ENCODE peak calls at places on chromosomes 13 and 19, in ten cellular contexts. E is foreskin keratinocyte; Y is stimulated activated naive B cell treated with anti-CD40 and anti-IgM and Interleukin-4, amounts not matched to agents 10 μg/mL and 1 μg/mL and 100 μg/mL, for 72 hours; M is nephron progenitor cell; Q is posterior vena cava; H is NCI-H345; P is activated gamma-delta T cell treated with Interleukin-2 at 50 U/mL for 16 hours; R is CD4-positive, CD25-positive, alpha-beta regulatory T cell; V is heart left ventricle; N is mesenchymal stem cell. C is an unnamed sample.
A peak's percentile ranks its signal among the peaks of the same experiment; 100 is the strongest.

GRCh38 chr19:31718898-31719297 is 369.7 kb upstream of the TSHZ3 start:
- DNase-seq in N (no peak), Q (no peak), M (no peak), Y (no peak), V (no peak), H (no peak), R (no peak), P (no peak), E (peak; percentile 17), C (no peak)

GRCh38 chr19:48881741-48882657 is 9.8 kb downstream of the PPP1R15A start:
- DNase-seq in R (no peak), N (peak; percentile 71), M (no peak), E (no peak), P (no peak), Y (no peak), H (no peak), V (no peak), Q (no peak), C (no peak)

GRCh38 chr13:65926750-65927171 is 1303.4 kb downstream of the PCDH9 start:
- DNase-seq in H (no peak), R (no peak), E (no peak), V (no peak), P (no peak), N (no peak), Y (no peak), M (peak; percentile 21), Q (no peak), C (peak; percentile 86)

GRCh38 chr19:41325947-41326706 is 16.2 kb downstream of the CCDC97 start:
- DNase-seq in H (no peak), V (peak; percentile 49), P (peak; percentile 41), E (no peak), M (peak; percentile 50), N (peak; percentile 84), R (no peak), Q (no peak), Y (peak; percentile 53), C (peak; percentile 72)

GRCh38 chr13:29428310-29428991 is 167.0 kb downstream of the SLC7A1 start:
- DNase-seq in N (peak; percentile 35), H (peak; percentile 19), Q (no peak), P (no peak), R (no peak), M (peak; percentile 52), E (no peak), V (peak; percentile 53), Y (no peak), C (peak; percentile 36)

GRCh38 chr19:30064021-30064699 is 122.1 kb downstream of the URI1 start:
- DNase-seq in R (no peak), Q (peak; percentile 67), P (no peak), E (no peak), N (no peak), H (no peak), Y (no peak), V (peak; percentile 11), M (no peak), C (no peak)

GRCh38 chr19:1360818-1361461 is 22.8 kb upstream of the NDUFS7 start:
- DNase-seq in H (no peak), Q (peak; percentile 88), M (peak; percentile 67), Y (no peak), E (no peak), P (no peak), V (peak; percentile 79), R (no peak), N (no peak), C (peak; percentile 57)

GRCh38 chr13:26721251-26721939 is 39.2 kb downstream of the GPR12 start:
- DNase-seq in M (no peak), E (no peak), P (peak; percentile 29), Q (no peak), H (no peak), N (no peak), V (no peak), Y (no peak), R (no peak), C (peak; percentile 66)

GRCh38 chr13:111855016-111855590 is 211.8 kb upstream of the SOX1 start:
- DNase-seq in H (no peak), P (no peak), N (no peak), Q (no peak), E (no peak), V (no peak), Y (no peak), M (no peak), R (no peak), C (no peak)

GRCh38 chr19:47650695-47651094 is 41.8 kb downstream of the BICRA start:
- DNase-seq in V (no peak), E (no peak), H (no peak), R (no peak), Q (no peak), P (no peak), M (no peak), N (no peak), Y (no peak), C (no peak)